ENCODE peak calls at places on chromosomes 1 and 21, in four cellular contexts. One of them, this sample, is unnamed.

GRCh38 chr21:44954281-44954771 is 14.5 kb downstream of the SLX9 start:
- DNase-seq in NB4: no peak
- DNase-seq in 8988T: no peak
- DNase-seq in HEK293T: no peak
- DNase-seq in this sample: no peak

GRCh38 chr1:216617081-216617480 is 106.1 kb downstream of the ESRRG start:
- DNase-seq in NB4: no peak
- DNase-seq in 8988T: no peak
- DNase-seq in HEK293T: no peak
- DNase-seq in this sample: no peak

GRCh38 chr1:85361106-85361505 is 84.7 kb upstream of the BCL10 start:
- DNase-seq in NB4: no peak
- DNase-seq in 8988T: no peak
- DNase-seq in HEK293T: no peak
- DNase-seq in this sample: peak; percentile 36

GRCh38 chr1:24911651-24912144 is 18.4 kb downstream of the RUNX3 start:
- DNase-seq in NB4: no peak
- DNase-seq in 8988T: no peak
- DNase-seq in HEK293T: no peak
- DNase-seq in this sample: no peak

GRCh38 chr1:244833734-244834595 is 1.5 kb upstream of the COX20 start:
- DNase-seq in NB4: peak; percentile 83
- DNase-seq in 8988T: peak; percentile 37
- DNase-seq in HEK293T: peak; percentile 65
- DNase-seq in this sample: no peak

GRCh38 chr1:44812822-44813543 is 4.7 kb downstream of the BTBD19 start:
- DNase-seq in NB4: no peak
- DNase-seq in 8988T: no peak
- DNase-seq in HEK293T: no peak
- DNase-seq in this sample: no peak

GRCh38 chr1:102566182-102566581 is 542.1 kb downstream of the COL11A1 start:
- DNase-seq in NB4: no peak
- DNase-seq in 8988T: no peak
- DNase-seq in HEK293T: no peak
- DNase-seq in this sample: no peak

GRCh38 chr1:89810880-89811279 is 10.0 kb upstream of the LRRC8D start:
- DNase-seq in NB4: no peak
- DNase-seq in 8988T: no peak
- DNase-seq in HEK293T: no peak
- DNase-seq in this sample: no peak

GRCh38 chr1:68812295-68812694 is 315.4 kb upstream of the DEPDC1 start:
- DNase-seq in NB4: no peak
- DNase-seq in 8988T: no peak
- DNase-seq in HEK293T: no peak
- DNase-seq in this sample: no peak

GRCh38 chr21:45544449-45545235 is 2.4 kb upstream of the SLC19A1 start:
- DNase-seq in NB4: no peak
- DNase-seq in 8988T: no peak
- DNase-seq in HEK293T: no peak
- DNase-seq in this sample: no peak

GRCh38 chr1:244813327-244813726 is 22.1 kb upstream of the COX20 start:
- DNase-seq in NB4: no peak
- DNase-seq in 8988T: no peak
- DNase-seq in HEK293T: no peak
- DNase-seq in this sample: no peak

GRCh38 chr21:42793774-42794173 is 85.6 kb downstream of the WDR4 start:
- DNase-seq in NB4: no peak
- DNase-seq in 8988T: no peak
- DNase-seq in HEK293T: no peak
- DNase-seq in this sample: no peak

GRCh38 chr1:63545780-63546179 is 22.5 kb downstream of the EFCAB7 start:
- DNase-seq in NB4: no peak
- DNase-seq in 8988T: no peak
- DNase-seq in HEK293T: no peak
- DNase-seq in this sample: no peak

GRCh38 chr1:74937176-74937575 is 197.0 kb upstream of the LHX8 start:
- DNase-seq in NB4: no peak
- DNase-seq in 8988T: no peak
- DNase-seq in HEK293T: no peak
- DNase-seq in this sample: no peak

GRCh38 chr1:106681939-106682522 is 374.4 kb upstream of the PRMT6 start:
- DNase-seq in NB4: no peak
- DNase-seq in 8988T: no peak
- DNase-seq in HEK293T: no peak
- DNase-seq in this sample: no peak